ENCODE peak calls at places on chromosomes 2 and 18, in four cellular contexts. R is transverse colon, D is AG09309, Y is colonic mucosa. G is an unnamed sample.

GRCh38 chr2:127864877-127865276 is 6.9 kb upstream of the POLR2D start:
- DNase-seq in Y (peak), R (peak), D (no peak), G (no peak)

GRCh38 chr2:4901092-4901735 is 791.0 kb upstream of the SOX11 start:
- DNase-seq in R (no peak), D (no peak), Y (no peak), G (no peak)

GRCh38 chr2:237677951-237678481 is 50.6 kb downstream of the LRRFIP1 start:
- DNase-seq in R (no peak), D (peak), Y (peak), G (peak)

GRCh38 chr18:59923539-59924196 is 23.9 kb downstream of the PMAIP1 start:
- DNase-seq in Y (no peak), R (no peak), D (no peak), G (no peak)

GRCh38 chr18:25164837-25165791 is 186.9 kb downstream of the ZNF521 start:
- DNase-seq in Y (no peak), D (no peak), R (no peak), G (peak)

GRCh38 chr2:217964255-217964654 is 38.5 kb downstream of the TNS1 start:
- DNase-seq in R (no peak), D (no peak), Y (no peak), G (no peak)

GRCh38 chr2:110993557-110994231 is 127.0 kb upstream of the BCL2L11 start:
- DNase-seq in R (no peak), Y (no peak), D (no peak), G (no peak)

GRCh38 chr2:68603059-68603458 is 40.3 kb upstream of the PROKR1 start:
- DNase-seq in R (no peak), D (no peak), Y (no peak), G (no peak)

GRCh38 chr2:5125017-5125730 is 567.0 kb upstream of the SOX11 start:
- DNase-seq in R (no peak), D (no peak), Y (no peak), G (no peak)

GRCh38 chr18:6044773-6045172 is 149.5 kb upstream of the TMEM200C start:
- DNase-seq in Y (no peak), R (no peak), D (no peak), G (no peak)

GRCh38 chr2:166764216-166764615 is 124.1 kb upstream of the XIRP2 start:
- DNase-seq in R (no peak), D (no peak), Y (no peak), G (no peak)

GRCh38 chr2:166766220-166766619 is 122.1 kb upstream of the XIRP2 start:
- DNase-seq in D (no peak), R (no peak), Y (no peak), G (no peak)

GRCh38 chr2:166762746-166763145 is 125.5 kb upstream of the XIRP2 start:
- DNase-seq in D (no peak), R (no peak), Y (no peak), G (no peak)

GRCh38 chr2:166764702-166765101 is 123.6 kb upstream of the XIRP2 start:
- DNase-seq in D (no peak), R (no peak), Y (no peak), G (no peak)

GRCh38 chr2:166765141-166765540 is 123.1 kb upstream of the XIRP2 start:
- DNase-seq in Y (no peak), R (no peak), D (no peak), G (no peak)
- TF ChIP-seq CTCF in Y (no peak), R (no peak), D (no peak), G (no peak)

GRCh38 chr2:95277246-95277906 is 3.1 kb downstream of the PROM2 start:
- DNase-seq in Y (peak), R (peak), D (no peak), G (no peak)
- TF ChIP-seq CTCF in Y (peak), R (peak), D (no peak), G (no peak)

GRCh38 chr2:209933499-209934458 is 68.7 kb upstream of the RPE start:
- DNase-seq in Y (no peak), D (peak), R (no peak), G (peak)

GRCh38 chr2:209937893-209938292 is 64.5 kb upstream of the RPE start:
- DNase-seq in D (no peak), R (no peak), Y (no peak), G (no peak)

GRCh38 chr2:209940923-209941322 is 61.5 kb upstream of the RPE start:
- DNase-seq in D (no peak), Y (no peak), R (no peak), G (no peak)

GRCh38 chr2:209938906-209939305 is 63.5 kb upstream of the RPE start:
- DNase-seq in Y (no peak), R (no peak), D (no peak), G (no peak)

DNA sequence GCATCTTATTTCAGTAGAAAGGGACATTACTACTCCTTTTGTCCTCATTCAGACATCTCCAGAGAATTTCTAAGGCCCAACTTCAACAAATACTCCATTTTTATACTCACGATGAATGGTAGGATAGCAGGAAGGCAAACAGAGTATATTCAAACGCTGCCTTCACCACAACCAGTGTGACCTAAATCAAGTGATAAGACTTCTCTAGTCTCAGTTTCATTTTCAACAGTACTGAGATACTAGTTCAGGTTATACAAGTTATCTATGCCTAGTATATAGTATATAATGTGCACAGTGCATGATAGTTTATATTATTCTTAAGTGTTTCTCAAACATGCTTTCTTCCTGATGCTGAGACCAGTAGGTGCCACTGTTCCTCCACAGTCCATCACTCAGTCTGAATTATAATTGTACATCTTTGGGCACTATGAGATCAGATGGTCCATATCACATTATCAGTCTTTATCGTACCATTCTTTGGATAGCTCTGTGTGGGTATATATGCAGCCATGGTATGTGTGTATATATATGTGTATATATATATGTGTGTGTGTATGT is 66.3 kb upstream of the RPE start:
- DNase-seq in D (no peak), R (no peak), Y (no peak), G (no peak)
- TF ChIP-seq CTCF in D (no peak), R (no peak), Y (no peak), G (peak)

GRCh38 chr2:158667567-158667966 is 127.5 kb upstream of the DAPL1 start:
- DNase-seq in R (no peak), Y (no peak), D (peak), G (peak)
- TF ChIP-seq CTCF in R (no peak), Y (no peak), D (no peak), G (no peak)

GRCh38 chr2:99865217-99865569 is 277.2 kb downstream of the AFF3 start:
- DNase-seq in D (no peak), Y (no peak), R (no peak), G (no peak)
- TF ChIP-seq CTCF in D (no peak), Y (no peak), R (no peak), G (no peak)

DNA sequence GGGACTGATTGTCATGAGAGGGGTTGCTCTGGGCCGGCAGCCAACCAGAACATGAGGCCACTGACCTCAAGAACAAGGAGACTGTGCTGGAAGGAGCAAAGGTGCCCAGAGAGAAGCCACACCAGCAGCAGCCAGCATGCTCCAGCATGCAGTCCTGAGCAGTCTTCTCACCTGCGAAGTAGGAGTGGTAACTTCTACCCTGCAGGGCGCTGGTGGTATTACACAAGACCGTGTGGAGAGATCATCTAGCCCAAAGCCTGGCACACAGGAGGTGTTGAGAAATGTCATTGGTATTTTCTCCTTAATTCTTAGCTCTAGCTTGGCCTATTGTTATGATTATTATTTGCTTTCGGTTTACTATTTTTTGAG is 132.7 kb downstream of the TSN start:
- DNase-seq in Y (no peak), R (no peak), D (no peak), G (no peak)
- TF ChIP-seq CTCF in Y (peak), R (no peak), D (peak), G (peak)

DNA sequence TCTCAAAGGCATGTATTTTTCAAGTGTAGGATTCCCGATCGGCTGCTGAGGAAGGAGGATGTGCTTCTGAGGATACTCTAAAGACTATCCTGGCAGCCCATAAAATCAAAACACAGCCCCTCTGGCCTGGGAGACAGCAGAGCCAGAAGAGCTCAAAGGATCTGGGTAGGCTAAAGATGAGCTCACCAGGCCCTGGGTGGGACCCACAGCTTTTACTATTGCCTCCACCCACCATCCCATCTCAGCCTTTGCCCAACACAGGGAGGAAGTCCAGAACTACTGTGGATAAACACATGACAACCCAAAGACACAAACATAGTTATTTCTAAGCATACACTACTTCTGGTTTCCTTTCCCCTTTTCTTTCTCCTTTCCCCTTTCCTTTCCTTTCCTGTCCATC is 79.1 kb upstream of the ZFP36L2 start:
- DNase-seq in R (peak), D (no peak), Y (peak), G (no peak)
- TF ChIP-seq CTCF in R (no peak), D (no peak), Y (no peak), G (no peak)

GRCh38 chr2:41038408-41038807 is 586.5 kb upstream of the SLC8A1 start:
- DNase-seq in Y (no peak), R (no peak), D (no peak), G (no peak)
- TF ChIP-seq CTCF in Y (no peak), R (no peak), D (no peak), G (no peak)

GRCh38 chr2:206392118-206392517 is 51.2 kb upstream of the ADAM23 start:
- DNase-seq in Y (no peak), R (no peak), D (peak), G (peak)
- TF ChIP-seq CTCF in Y (peak), R (no peak), D (peak), G (peak)

DNA sequence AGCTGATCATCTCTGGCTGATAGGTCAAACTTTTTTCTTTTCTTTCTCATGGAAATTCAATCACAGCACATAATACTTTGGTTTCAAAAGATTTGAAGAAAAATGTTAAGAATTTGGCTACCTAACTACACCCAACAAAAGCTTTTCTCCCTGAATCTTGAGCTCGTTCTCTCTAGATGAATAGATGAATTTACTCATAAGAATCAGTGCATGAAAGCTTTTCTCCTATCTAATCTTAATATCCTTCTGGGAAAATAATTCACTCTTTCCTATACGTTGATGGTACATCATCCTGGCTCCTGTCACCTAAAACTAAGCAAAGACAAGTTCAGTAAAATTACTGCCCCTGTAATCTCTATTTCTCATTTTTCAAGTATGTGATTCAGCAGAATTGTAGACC is 1479.1 kb downstream of the DPP10 start:
- DNase-seq in Y (no peak), D (no peak), R (no peak), G (no peak)
- TF ChIP-seq CTCF in Y (no peak), D (no peak), R (no peak), G (no peak)